ENCODE peak calls at places on chromosomes 1 and 21, in seven cellular contexts. O, Y, U, J, G, H and R are unnamed samples. For H3K27me3, the result is how much of the 10 kb centered on the place peaks cover.

GRCh38 chr1:14064649-14065442 is 364.9 kb downstream of the PRDM2 start:
- DNase-seq in O (no peak), Y (no peak), U (no peak), J (no peak), G (no peak), H (no peak), R (no peak)

GRCh38 chr1:84377480-84378095 is 20.7 kb upstream of the DNASE2B start:
- DNase-seq in O (no peak), Y (peak), U (no peak), J (peak), G (peak), H (no peak), R (no peak)

GRCh38 chr1:176102243-176102642 is 104.8 kb downstream of the COP1 start:
- DNase-seq in O (no peak), Y (peak), U (no peak), J (no peak), G (peak), H (no peak), R (no peak)

GRCh38 chr1:42852608-42852980 is 6.2 kb downstream of the ZNF691 start:
- DNase-seq in O (no peak), Y (no peak), U (no peak), J (no peak), G (peak), H (no peak), R (no peak)

GRCh38 chr1:6762060-6762459 is 23.2 kb upstream of the CAMTA1 start:
- DNase-seq in O (no peak), Y (no peak), U (no peak), J (no peak), G (no peak), H (no peak), R (no peak)

GRCh38 chr1:84605157-84605556 is 30.9 kb upstream of the CTBS start:
- DNase-seq in O (no peak), Y (no peak), U (no peak), J (no peak), G (no peak), H (no peak), R (no peak)

GRCh38 chr1:11198851-11199628 is 9.9 kb downstream of the ANGPTL7 start:
- DNase-seq in O (no peak), Y (no peak), U (no peak), J (no peak), G (no peak), H (no peak), R (no peak)

GRCh38 chr1:207032528-207033017 is at the start of gene C1orf116:
- DNase-seq in O (peak), Y (no peak), U (no peak), J (no peak), G (no peak), H (peak), R (no peak)

GRCh38 chr1:60560701-60561100 is 487.1 kb upstream of the C1orf87 start:
- DNase-seq in O (no peak), Y (no peak), U (no peak), J (no peak), G (no peak), H (no peak), R (no peak)

GRCh38 chr1:27668808-27669723 is 2.9 kb downstream of the IFI6 start:
- DNase-seq in O (peak), Y (peak), U (peak), J (peak), G (peak), H (peak), R (peak)

GRCh38 chr1:165420655-165421054 is 24.3 kb downstream of the RXRG start:
- DNase-seq in O (no peak), Y (no peak), U (no peak), J (no peak), G (no peak), H (no peak), R (no peak)

GRCh38 chr21:42557420-42557819 is 43.8 kb downstream of the SLC37A1 start:
- DNase-seq in O (peak), Y (no peak), U (no peak), J (peak), G (no peak), H (no peak), R (no peak)

GRCh38 chr1:213474054-213474453 is 423.0 kb downstream of the RPS6KC1 start:
- DNase-seq in O (no peak), Y (peak), U (no peak), J (no peak), G (no peak), H (no peak), R (no peak)

GRCh38 chr21:32572574-32573420 is 12.5 kb downstream of the TCP10L start:
- DNase-seq in O (no peak), Y (no peak), U (no peak), J (no peak), G (no peak), H (no peak), R (no peak)

GRCh38 chr1:181135462-181135781 is 46.9 kb downstream of the IER5 start:
- DNase-seq in O (no peak), Y (peak), U (no peak), J (no peak), G (no peak), H (no peak), R (peak)
- H3K4me3 ChIP-seq in O (no peak), Y (no peak), U (no peak), J (no peak), G (no peak), H (no peak), R (peak)

DNA sequence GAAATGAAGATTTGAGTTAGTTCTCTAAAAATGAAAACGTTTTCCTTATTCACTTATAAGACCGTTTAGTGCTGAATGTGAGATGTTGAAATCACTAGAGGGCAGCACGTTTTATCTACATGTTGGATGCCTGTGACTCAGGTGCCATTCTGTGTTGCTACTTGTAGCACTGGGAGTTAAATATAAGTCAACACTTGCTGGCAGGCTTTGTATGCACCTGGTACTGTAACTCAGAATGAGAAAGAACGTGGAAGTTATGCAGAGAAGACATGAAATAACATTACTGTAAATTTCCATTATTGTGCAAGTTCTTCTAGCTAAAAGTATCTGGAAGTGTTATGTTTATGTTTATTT is 45.9 kb downstream of the MIGA1 start:
- DNase-seq in O (no peak), Y (peak), U (no peak), J (no peak), G (peak), H (no peak), R (peak)
- TF ChIP-seq CTCF in O (peak), Y (peak), U (peak), J (no peak), G (peak), H (peak), R (peak)

DNA sequence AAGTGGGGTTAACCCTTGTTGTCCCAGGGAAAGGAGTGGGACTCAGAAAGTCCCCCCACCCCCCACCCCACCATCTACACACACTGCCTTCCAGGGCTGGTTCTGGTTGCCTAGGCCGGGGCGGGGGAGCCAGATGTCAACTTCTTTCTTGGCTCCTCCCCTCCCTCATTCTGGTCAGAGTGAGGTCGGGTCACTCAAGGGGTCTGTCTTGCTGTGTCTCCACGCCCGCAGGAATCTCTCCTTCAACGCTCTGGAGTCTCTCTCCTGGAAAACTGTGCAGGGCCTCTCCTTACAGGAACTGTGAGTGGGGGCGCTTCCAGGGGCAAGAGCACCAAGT is 6.0 kb downstream of the NTRK1 start:
- DNase-seq in O (no peak), Y (no peak), U (no peak), J (no peak), G (no peak), H (no peak), R (no peak)
- H3K27me3 ChIP-seq in O (half or more), Y (under half), U (under half), J (under half), G (half or more), H (under half), R (under half)

DNA sequence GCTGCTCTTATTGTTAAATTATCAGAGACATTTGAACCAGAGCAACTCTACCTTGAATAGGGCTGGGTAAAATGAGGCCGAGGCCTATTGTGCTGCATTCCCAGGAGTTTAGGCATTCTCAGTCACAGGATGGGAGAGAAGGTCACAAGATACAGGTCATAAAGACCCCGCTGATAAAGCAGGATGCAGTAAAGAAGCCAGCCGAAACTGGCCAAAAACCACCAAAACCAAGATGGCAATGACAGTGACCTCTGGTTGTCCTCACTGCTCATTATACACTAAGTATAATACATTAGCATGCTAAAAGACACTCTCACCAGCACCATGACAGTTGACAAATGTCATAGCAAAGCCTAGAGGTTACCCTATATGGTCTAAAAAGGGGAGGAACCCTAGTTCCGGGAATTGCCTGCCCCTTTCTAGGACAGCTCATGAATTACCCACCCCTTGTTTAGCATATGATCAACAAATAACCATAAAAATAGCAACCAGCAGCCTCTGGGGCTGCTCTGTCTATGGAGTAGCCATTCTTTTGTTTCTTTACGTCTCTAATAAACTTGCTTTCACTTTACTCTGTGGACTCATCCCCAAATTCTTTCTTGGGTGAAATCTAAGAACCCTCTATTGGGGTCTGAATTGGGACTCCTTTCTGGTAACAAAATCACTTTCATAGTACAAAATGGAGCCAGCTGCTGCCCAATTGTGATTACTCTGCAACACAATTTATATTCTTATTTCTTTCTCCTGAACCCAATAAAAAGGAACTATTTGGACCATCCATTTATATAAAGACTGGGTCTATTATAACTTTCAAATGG is 179.6 kb downstream of the TGFBR3 start:
- DNase-seq in O (no peak), Y (no peak), U (no peak), J (no peak), G (no peak), H (no peak), R (no peak)
- H3K4me3 ChIP-seq in O (no peak), Y (no peak), U (no peak), J (no peak), G (no peak), H (no peak), R (no peak)

DNA sequence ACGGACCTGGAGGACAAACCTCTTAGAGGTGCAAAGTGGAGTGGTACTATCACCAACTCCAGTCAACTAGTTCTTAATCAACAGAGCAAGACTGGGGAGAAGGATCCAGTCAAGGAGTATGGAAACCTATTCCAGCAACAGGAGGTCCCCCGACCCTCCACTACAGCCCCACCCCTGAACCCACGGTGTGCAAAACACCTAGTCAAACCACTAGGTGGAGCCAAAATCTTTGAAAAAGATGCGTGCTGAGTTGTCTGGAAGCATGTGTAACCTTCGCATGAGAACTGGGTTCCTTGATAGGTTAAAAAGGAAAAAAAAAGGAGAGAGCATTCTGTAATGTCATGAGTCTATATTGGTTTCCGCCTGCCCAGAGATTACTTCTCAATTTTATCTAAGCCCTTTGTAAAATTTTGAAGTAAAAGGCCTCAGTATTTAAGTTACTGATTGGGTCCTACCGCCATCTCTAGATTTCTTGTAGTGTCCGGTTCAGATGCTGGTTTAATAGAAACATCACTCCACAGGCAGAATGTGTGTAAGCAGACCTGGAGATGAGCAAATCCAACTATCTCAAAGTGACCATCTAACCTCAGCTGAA is 81.9 kb upstream of the HAO2 start:
- DNase-seq in O (no peak), Y (peak), U (no peak), J (no peak), G (peak), H (peak), R (no peak)
- TF ChIP-seq CTCF in O (peak), Y (peak), U (peak), J (no peak), G (peak), H (peak), R (peak)